ENCODE peak calls at places on chromosomes 4 and X, in ten cellular contexts. One of them, this sample, is unnamed. For H3K9me2, the result is how much of the 10 kb centered on the place peaks cover.

GRCh38 chr4:108540536-108540935 is 79.8 kb upstream of the RPL34 start:
- DNase-seq in hepatocyte: no peak
- DNase-seq in GM23338: no peak
- DNase-seq in PC-3: no peak
- DNase-seq in SK-N-SH: no peak
- DNase-seq in GM23248: no peak
- DNase-seq in PC-9: no peak
- DNase-seq in OCI-LY7: no peak
- DNase-seq in Karpas-422: no peak
- DNase-seq in MM.1S: no peak
- DNase-seq in this sample: no peak

GRCh38 chr4:73131281-73131680 is 61.8 kb upstream of the COX18 start:
- DNase-seq in hepatocyte: no peak
- DNase-seq in GM23338: no peak
- DNase-seq in PC-3: no peak
- DNase-seq in SK-N-SH: no peak
- DNase-seq in GM23248: no peak
- DNase-seq in PC-9: no peak
- DNase-seq in OCI-LY7: no peak
- DNase-seq in Karpas-422: no peak
- DNase-seq in MM.1S: no peak
- DNase-seq in this sample: no peak

GRCh38 chrX:1244164-1245076 is 24.2 kb upstream of the CSF2RA start:
- DNase-seq in hepatocyte: peak
- DNase-seq in GM23338: peak
- DNase-seq in PC-3: peak
- DNase-seq in SK-N-SH: no peak
- DNase-seq in GM23248: no peak
- DNase-seq in PC-9: no peak
- DNase-seq in OCI-LY7: peak
- DNase-seq in Karpas-422: no peak
- DNase-seq in MM.1S: peak
- DNase-seq in this sample: no peak

GRCh38 chr4:57080781-57081650 is 29.2 kb downstream of the IGFBP7 start:
- DNase-seq in hepatocyte: peak
- DNase-seq in GM23338: no peak
- DNase-seq in PC-3: peak
- DNase-seq in SK-N-SH: no peak
- DNase-seq in GM23248: peak
- DNase-seq in PC-9: peak
- DNase-seq in OCI-LY7: no peak
- DNase-seq in Karpas-422: no peak
- DNase-seq in MM.1S: no peak
- DNase-seq in this sample: no peak

GRCh38 chr4:177322156-177322685 is 12.5 kb downstream of the NEIL3 start:
- DNase-seq in hepatocyte: no peak
- DNase-seq in GM23338: no peak
- DNase-seq in PC-3: no peak
- DNase-seq in SK-N-SH: no peak
- DNase-seq in GM23248: no peak
- DNase-seq in PC-9: no peak
- DNase-seq in OCI-LY7: no peak
- DNase-seq in Karpas-422: no peak
- DNase-seq in MM.1S: no peak
- DNase-seq in this sample: no peak

GRCh38 chrX:150547511-150548115 is 20.8 kb upstream of the MTM1 start:
- DNase-seq in hepatocyte: peak
- DNase-seq in GM23338: peak
- DNase-seq in PC-3: no peak
- DNase-seq in SK-N-SH: peak
- DNase-seq in GM23248: peak
- DNase-seq in PC-9: peak
- DNase-seq in OCI-LY7: no peak
- DNase-seq in Karpas-422: peak
- DNase-seq in MM.1S: peak
- DNase-seq in this sample: no peak

GRCh38 chr4:32884198-32884597 is 2164.0 kb downstream of the PCDH7 start:
- DNase-seq in hepatocyte: no peak
- DNase-seq in GM23338: no peak
- DNase-seq in PC-3: peak
- DNase-seq in SK-N-SH: no peak
- DNase-seq in GM23248: peak
- DNase-seq in PC-9: no peak
- DNase-seq in OCI-LY7: no peak
- DNase-seq in Karpas-422: no peak
- DNase-seq in MM.1S: no peak
- DNase-seq in this sample: no peak

GRCh38 chr4:159344877-159345276 is 242.0 kb downstream of the RAPGEF2 start:
- DNase-seq in hepatocyte: no peak
- DNase-seq in GM23338: no peak
- DNase-seq in PC-3: no peak
- DNase-seq in SK-N-SH: no peak
- DNase-seq in GM23248: no peak
- DNase-seq in PC-9: no peak
- DNase-seq in OCI-LY7: no peak
- DNase-seq in Karpas-422: no peak
- DNase-seq in MM.1S: no peak
- DNase-seq in this sample: no peak

GRCh38 chrX:54934890-54935289 is 14.3 kb downstream of the TRO start:
- DNase-seq in hepatocyte: no peak
- DNase-seq in GM23338: no peak
- DNase-seq in PC-3: no peak
- DNase-seq in SK-N-SH: no peak
- DNase-seq in GM23248: no peak
- DNase-seq in PC-9: no peak
- DNase-seq in OCI-LY7: no peak
- DNase-seq in Karpas-422: no peak
- DNase-seq in MM.1S: no peak
- DNase-seq in this sample: no peak

GRCh38 chrX:14051416-14051815 is 21.7 kb upstream of the GEMIN8 start:
- DNase-seq in hepatocyte: no peak
- DNase-seq in GM23338: no peak
- DNase-seq in PC-3: peak
- DNase-seq in SK-N-SH: no peak
- DNase-seq in GM23248: peak
- DNase-seq in PC-9: no peak
- DNase-seq in OCI-LY7: no peak
- DNase-seq in Karpas-422: no peak
- DNase-seq in MM.1S: no peak
- DNase-seq in this sample: no peak

DNA sequence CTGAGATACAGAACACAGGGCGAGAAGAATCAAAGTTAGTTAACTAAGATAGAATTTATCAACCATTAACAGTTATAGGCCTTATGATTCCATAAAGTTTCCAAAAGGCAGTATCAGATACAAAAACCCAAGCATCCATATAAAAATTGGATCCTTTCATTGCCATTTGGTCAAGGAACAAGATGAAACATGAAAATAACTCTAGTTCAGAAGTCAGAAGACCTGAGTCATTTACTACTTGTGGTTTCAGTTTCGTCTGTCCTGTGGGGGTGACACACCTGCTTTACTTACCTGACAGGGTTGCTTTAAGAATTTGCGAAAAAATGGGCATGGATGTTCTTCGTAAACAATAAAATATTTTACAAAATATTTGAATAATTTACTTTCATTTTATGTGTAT is 130.8 kb downstream of the ANAPC10 start:
- DNase-seq in hepatocyte: no peak
- DNase-seq in GM23338: no peak
- DNase-seq in PC-3: peak
- DNase-seq in SK-N-SH: no peak
- DNase-seq in GM23248: no peak
- DNase-seq in PC-9: no peak
- DNase-seq in OCI-LY7: no peak
- DNase-seq in Karpas-422: no peak
- DNase-seq in MM.1S: peak
- DNase-seq in this sample: no peak
- H3K9me2 ChIP-seq in hepatocyte: under half
- H3K9me2 ChIP-seq in GM23338: under half
- H3K9me2 ChIP-seq in PC-3: under half
- H3K9me2 ChIP-seq in SK-N-SH: under half
- H3K9me2 ChIP-seq in GM23248: under half
- H3K9me2 ChIP-seq in PC-9: under half
- H3K9me2 ChIP-seq in OCI-LY7: under half
- H3K9me2 ChIP-seq in Karpas-422: under half
- H3K9me2 ChIP-seq in MM.1S: under half
- H3K9me2 ChIP-seq in this sample: under half

DNA sequence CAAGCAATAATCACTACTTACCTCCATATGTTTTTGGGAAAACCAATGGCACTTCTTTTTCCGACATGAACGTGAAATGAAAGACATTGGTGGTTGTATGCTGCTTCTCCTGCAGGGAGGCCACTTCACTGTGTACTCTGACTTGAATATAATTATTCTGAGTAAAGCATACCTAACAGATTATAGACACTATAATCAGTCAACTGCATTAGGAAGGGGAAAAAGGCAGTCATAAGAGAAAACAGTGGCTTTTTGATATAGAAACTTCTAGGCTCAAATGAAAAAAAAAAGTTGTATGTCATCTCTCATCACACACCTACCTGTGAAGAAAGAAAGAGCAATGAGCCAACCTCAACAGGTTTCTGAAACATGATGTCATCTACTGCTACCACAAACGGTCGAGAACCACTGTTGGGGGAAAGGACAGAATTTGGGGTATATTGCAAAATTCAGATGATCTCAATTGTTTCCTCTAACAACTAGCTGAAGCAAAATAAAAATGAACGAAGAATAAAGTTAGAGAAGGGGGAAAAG is 37.4 kb downstream of the PRDX4 start:
- DNase-seq in hepatocyte: no peak
- DNase-seq in GM23338: no peak
- DNase-seq in PC-3: no peak
- DNase-seq in SK-N-SH: no peak
- DNase-seq in GM23248: no peak
- DNase-seq in PC-9: no peak
- DNase-seq in OCI-LY7: no peak
- DNase-seq in Karpas-422: peak
- DNase-seq in MM.1S: no peak
- DNase-seq in this sample: no peak
- H3K9me2 ChIP-seq in hepatocyte: under half
- H3K9me2 ChIP-seq in GM23338: under half
- H3K9me2 ChIP-seq in PC-3: under half
- H3K9me2 ChIP-seq in SK-N-SH: under half
- H3K9me2 ChIP-seq in GM23248: under half
- H3K9me2 ChIP-seq in PC-9: under half
- H3K9me2 ChIP-seq in OCI-LY7: under half
- H3K9me2 ChIP-seq in Karpas-422: under half
- H3K9me2 ChIP-seq in MM.1S: under half
- H3K9me2 ChIP-seq in this sample: under half

GRCh38 chrX:8704184-8704583 is 27.8 kb downstream of the ANOS1 start:
- DNase-seq in hepatocyte: no peak
- DNase-seq in GM23338: no peak
- DNase-seq in PC-3: no peak
- DNase-seq in SK-N-SH: no peak
- DNase-seq in GM23248: no peak
- DNase-seq in PC-9: no peak
- DNase-seq in OCI-LY7: no peak
- DNase-seq in Karpas-422: no peak
- DNase-seq in MM.1S: no peak
- DNase-seq in this sample: no peak
- H3K9me2 ChIP-seq in hepatocyte: under half
- H3K9me2 ChIP-seq in GM23338: under half
- H3K9me2 ChIP-seq in PC-3: under half
- H3K9me2 ChIP-seq in SK-N-SH: under half
- H3K9me2 ChIP-seq in GM23248: under half
- H3K9me2 ChIP-seq in PC-9: under half
- H3K9me2 ChIP-seq in OCI-LY7: under half
- H3K9me2 ChIP-seq in Karpas-422: under half
- H3K9me2 ChIP-seq in MM.1S: under half
- H3K9me2 ChIP-seq in this sample: under half

DNA sequence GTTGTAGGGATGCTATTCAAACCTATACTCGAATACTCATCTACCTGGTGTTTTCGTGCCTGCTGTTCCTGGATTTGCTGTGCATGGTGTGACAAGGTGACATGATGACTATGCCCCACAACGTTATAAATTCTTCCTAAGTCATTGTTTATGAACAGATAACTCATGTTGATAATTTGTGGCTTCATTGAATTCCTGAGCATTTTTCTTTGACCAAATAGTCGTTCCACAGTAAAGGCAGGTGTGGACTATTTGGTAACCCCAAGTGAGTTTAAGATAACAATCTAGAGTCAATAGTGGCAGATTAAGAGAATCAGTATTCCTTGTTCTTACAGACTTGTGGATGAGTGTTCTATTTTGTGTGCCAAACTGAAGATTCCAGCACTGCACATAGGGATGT is 59.9 kb downstream of the SNX25 start:
- DNase-seq in hepatocyte: no peak
- DNase-seq in GM23338: no peak
- DNase-seq in PC-3: peak
- DNase-seq in SK-N-SH: no peak
- DNase-seq in GM23248: no peak
- DNase-seq in PC-9: peak
- DNase-seq in OCI-LY7: no peak
- DNase-seq in Karpas-422: no peak
- DNase-seq in MM.1S: no peak
- DNase-seq in this sample: no peak
- H3K9me2 ChIP-seq in hepatocyte: under half
- H3K9me2 ChIP-seq in GM23338: under half
- H3K9me2 ChIP-seq in PC-3: under half
- H3K9me2 ChIP-seq in SK-N-SH: under half
- H3K9me2 ChIP-seq in GM23248: under half
- H3K9me2 ChIP-seq in PC-9: under half
- H3K9me2 ChIP-seq in OCI-LY7: under half
- H3K9me2 ChIP-seq in Karpas-422: under half
- H3K9me2 ChIP-seq in MM.1S: under half
- H3K9me2 ChIP-seq in this sample: under half

GRCh38 chr4:91282217-91282616 is 1021.5 kb upstream of the GRID2 start:
- DNase-seq in hepatocyte: no peak
- DNase-seq in GM23338: no peak
- DNase-seq in PC-3: no peak
- DNase-seq in SK-N-SH: no peak
- DNase-seq in GM23248: no peak
- DNase-seq in PC-9: no peak
- DNase-seq in OCI-LY7: no peak
- DNase-seq in Karpas-422: no peak
- DNase-seq in MM.1S: no peak
- DNase-seq in this sample: no peak
- H3K9me2 ChIP-seq in hepatocyte: under half
- H3K9me2 ChIP-seq in GM23338: under half
- H3K9me2 ChIP-seq in PC-3: under half
- H3K9me2 ChIP-seq in SK-N-SH: under half
- H3K9me2 ChIP-seq in GM23248: under half
- H3K9me2 ChIP-seq in PC-9: under half
- H3K9me2 ChIP-seq in OCI-LY7: under half
- H3K9me2 ChIP-seq in Karpas-422: under half
- H3K9me2 ChIP-seq in MM.1S: under half
- H3K9me2 ChIP-seq in this sample: under half

DNA sequence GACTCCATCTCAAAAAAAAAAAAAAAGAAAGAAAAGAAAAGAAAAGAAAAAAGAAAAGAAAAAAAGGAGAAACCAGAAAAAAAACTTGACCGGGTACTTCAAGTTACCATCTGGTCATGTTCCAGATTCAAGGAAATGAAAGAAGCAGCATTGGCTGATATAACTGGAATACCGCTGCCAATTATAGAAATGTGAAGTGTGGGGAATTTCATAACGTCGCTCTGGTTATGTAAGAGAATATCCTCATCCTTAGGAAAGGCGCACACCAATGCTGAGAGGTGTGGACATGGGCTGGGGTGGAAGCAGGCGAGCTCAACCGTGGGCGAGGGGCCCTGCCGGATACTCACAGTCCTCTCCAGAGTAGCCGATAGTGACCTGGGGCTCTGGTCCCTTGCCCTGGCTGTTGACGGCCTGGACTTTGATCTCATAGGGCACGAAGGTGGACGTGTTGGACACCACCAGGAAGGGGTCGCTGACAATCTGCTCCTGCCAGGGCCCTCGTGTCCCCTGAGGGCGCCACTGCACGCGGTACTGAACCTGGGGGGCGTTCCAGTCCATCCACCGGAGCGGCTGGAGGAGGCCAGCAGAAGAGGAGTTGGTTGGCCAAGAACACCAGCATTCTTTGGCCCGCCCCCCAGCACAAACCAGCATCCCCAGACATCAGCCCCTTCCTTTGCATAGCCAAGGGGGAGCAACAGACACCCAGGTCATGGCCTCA is 19.5 kb downstream of the L1CAM start:
- DNase-seq in hepatocyte: no peak
- DNase-seq in GM23338: no peak
- DNase-seq in PC-3: no peak
- DNase-seq in SK-N-SH: no peak
- DNase-seq in GM23248: no peak
- DNase-seq in PC-9: no peak
- DNase-seq in OCI-LY7: no peak
- DNase-seq in Karpas-422: no peak
- DNase-seq in MM.1S: no peak
- DNase-seq in this sample: no peak
- H3K9me2 ChIP-seq in hepatocyte: under half
- H3K9me2 ChIP-seq in GM23338: under half
- H3K9me2 ChIP-seq in PC-3: under half
- H3K9me2 ChIP-seq in SK-N-SH: under half
- H3K9me2 ChIP-seq in GM23248: under half
- H3K9me2 ChIP-seq in PC-9: under half
- H3K9me2 ChIP-seq in OCI-LY7: under half
- H3K9me2 ChIP-seq in Karpas-422: under half
- H3K9me2 ChIP-seq in MM.1S: under half
- H3K9me2 ChIP-seq in this sample: under half